ENCODE peak calls at places on chromosomes 13 and 19, in ten cellular contexts. J is tibial artery, Z is upper lobe of left lung, B is right atrium auricular region, Y is testis, S is tibial nerve, X is dorsolateral prefrontal cortex, A is uterus, R is H9, P is GM23338. C is an unnamed sample.

GRCh38 chr13:97280478-97280877 is 58.3 kb downstream of the MBNL2 start:
- DNase-seq in A (no peak), Z (no peak), R (no peak), S (no peak), Y (no peak), X (no peak), J (no peak), P (no peak), B (no peak), C (no peak)

GRCh38 chr13:83853771-83854170 is 28.5 kb downstream of the SLITRK1 start:
- DNase-seq in S (no peak), Y (no peak), Z (no peak), R (no peak), P (no peak), J (no peak), A (no peak), B (no peak), X (no peak), C (no peak)

GRCh38 chr19:51372649-51373504 is at the start of gene NKG7:
- DNase-seq in Z (no peak), P (no peak), X (no peak), Y (no peak), R (no peak), A (no peak), B (no peak), S (no peak), J (no peak), C (peak; percentile 68)

GRCh38 chr13:28476919-28477708 is 17.8 kb downstream of the FLT1 start:
- DNase-seq in R (no peak), X (no peak), B (no peak), A (no peak), J (no peak), Y (no peak), Z (no peak), S (no peak), P (no peak), C (no peak)

GRCh38 chr13:30742896-30743295 is 7.6 kb downstream of the ALOX5AP start:
- DNase-seq in J (no peak), X (no peak), S (no peak), Z (no peak), A (no peak), B (no peak), P (no peak), Y (no peak), R (no peak), C (no peak)

GRCh38 chr13:50678464-50679162 is 164.9 kb downstream of the DLEU7 start:
- DNase-seq in B (no peak), S (no peak), X (no peak), Z (no peak), J (no peak), A (no peak), P (no peak), Y (peak; percentile 43), R (no peak), C (no peak)

GRCh38 chr19:40560092-40560507 is 16.6 kb upstream of the SHKBP1 start:
- DNase-seq in P (peak; percentile 40), R (no peak), Y (no peak), A (no peak), J (no peak), X (no peak), B (no peak), S (no peak), Z (no peak), C (no peak)

GRCh38 chr13:93227280-93227905 is 786 bp downstream of the GPC6 start:
- DNase-seq in Y (peak; percentile 33), R (peak; percentile 57), S (no peak), P (peak; percentile 66), A (no peak), Z (peak; percentile 81), X (peak; percentile 46), B (no peak), J (peak; percentile 70), C (peak; percentile 7)

GRCh38 chr19:4042731-4043082 is 24.0 kb downstream of the ZBTB7A start:
- DNase-seq in A (no peak), R (no peak), P (no peak), Y (no peak), J (no peak), B (no peak), Z (peak; percentile 78), S (no peak), X (no peak), C (peak; percentile 14)

GRCh38 chr13:97234236-97234635 is 12.1 kb downstream of the MBNL2 start:
- DNase-seq in X (no peak), S (no peak), R (no peak), A (no peak), B (no peak), Y (no peak), Z (no peak), J (no peak), P (no peak), C (no peak)

DNA sequence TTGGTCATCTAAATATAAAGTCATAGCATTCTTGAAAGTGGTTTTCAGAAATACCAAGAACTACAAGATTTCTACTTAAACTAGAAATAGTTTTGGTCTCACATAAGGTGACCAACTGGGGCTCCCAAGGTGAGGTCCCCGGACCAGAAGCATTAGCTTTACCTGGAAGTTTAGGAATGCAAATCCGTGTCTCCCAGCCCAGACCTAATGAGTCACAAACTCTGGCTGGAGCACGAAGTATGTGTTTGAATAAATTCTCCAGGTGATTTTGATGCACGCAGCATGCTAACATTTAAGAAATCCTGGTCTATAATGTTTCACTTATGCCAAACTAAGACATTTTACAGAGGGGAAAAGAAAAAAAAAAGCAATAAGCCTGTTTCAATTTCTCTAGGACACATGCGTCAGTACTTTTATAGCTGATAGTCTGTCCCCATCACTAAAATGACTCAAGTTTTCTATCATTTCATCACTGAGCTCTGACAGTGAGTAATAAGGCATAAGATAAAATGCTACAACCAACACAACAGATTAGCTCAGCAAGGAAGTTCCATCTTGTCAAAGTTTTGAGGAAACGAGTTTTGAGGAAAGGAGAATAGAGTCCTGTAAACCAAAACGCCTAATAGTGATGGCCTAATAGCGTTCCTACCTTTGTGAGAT is 144.9 kb downstream of the LACC1 start:
- DNase-seq in J (no peak), X (no peak), A (no peak), R (no peak), P (no peak), Y (no peak), B (no peak), S (no peak), Z (no peak), C (no peak)
- H3K27me3 ChIP-seq in J (no peaks in the 10 kb centered on the region), X (no peaks in the 10 kb centered on the region), A (no peaks in the 10 kb centered on the region), R (no peaks in the 10 kb centered on the region), P (no peaks in the 10 kb centered on the region), Y (no peaks in the 10 kb centered on the region), B (no peaks in the 10 kb centered on the region), S (no peaks in the 10 kb centered on the region), Z (no peaks in the 10 kb centered on the region), C (no peaks in the 10 kb centered on the region)

GRCh38 chr19:56671613-56671994 is at the start of gene ZNF835:
- DNase-seq in J (peak; percentile 94), B (peak; percentile 93), Z (peak; percentile 98), P (peak; percentile 70), Y (peak; percentile 98), A (peak; percentile 93), S (peak; percentile 85), R (no peak), X (peak; percentile 98), C (peak; percentile 40)
- TF ChIP-seq CTCF in J (peak; percentile 31), B (peak; percentile 48), Z (peak; percentile 40), P (no peak), Y (no peak), A (peak; percentile 33), S (peak; percentile 23), R (no peak), X (peak; percentile 60), C (no peak)

GRCh38 chr19:46635920-46636761 is at the start of gene GNG8:
- DNase-seq in R (no peak), A (no peak), P (peak; percentile 64), Z (peak; percentile 83), J (no peak), X (peak; percentile 45), Y (no peak), B (no peak), S (no peak), C (no peak)

GRCh38 chr19:46634656-46635218 is 1.3 kb downstream of the GNG8 start:
- DNase-seq in P (peak; percentile 74), A (no peak), J (no peak), X (no peak), Y (no peak), S (no peak), B (no peak), R (peak; percentile 61), Z (peak; percentile 74), C (no peak)

GRCh38 chr19:46633130-46633529 is 2.9 kb downstream of the GNG8 start:
- DNase-seq in S (no peak), A (no peak), P (no peak), Y (no peak), X (no peak), Z (no peak), R (no peak), B (no peak), J (no peak), C (no peak)

GRCh38 chr19:46631481-46631880 is 4.5 kb downstream of the GNG8 start:
- DNase-seq in J (no peak), Z (no peak), R (no peak), X (no peak), S (peak; percentile 63), B (no peak), P (peak; percentile 34), Y (no peak), A (peak; percentile 86), C (no peak)

DNA sequence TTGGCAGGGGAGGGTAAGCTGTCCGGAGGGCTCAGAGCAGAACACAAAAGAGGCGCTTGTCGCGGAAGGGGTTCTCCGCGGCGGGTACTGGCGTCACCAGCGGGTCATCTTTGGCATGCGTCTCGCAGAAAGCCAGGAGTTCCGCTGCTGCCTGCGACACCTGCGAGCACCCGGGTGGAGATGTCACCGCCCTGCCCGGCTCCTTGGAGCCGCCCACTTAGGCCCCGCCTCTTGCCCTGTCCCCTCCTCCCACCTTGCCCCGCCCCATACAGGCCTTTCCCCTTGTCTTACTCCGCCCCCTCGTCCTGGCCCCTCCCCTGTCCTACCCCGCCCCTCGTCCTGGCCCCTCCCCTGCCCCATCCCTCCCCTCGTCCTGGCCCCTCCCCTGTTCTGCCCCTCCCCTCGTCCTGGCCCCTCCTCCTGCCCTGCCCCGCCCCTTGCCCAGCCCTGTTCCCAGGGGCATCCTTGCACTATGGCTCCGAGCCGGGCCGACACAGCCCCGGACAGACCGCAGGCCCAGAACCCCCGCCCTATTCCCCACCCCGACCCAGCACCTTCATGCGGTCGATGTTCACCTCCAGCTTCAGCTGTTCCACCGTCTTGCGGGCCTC is 1.9 kb downstream of the GNG8 start:
- DNase-seq in X (peak; percentile 80), Y (peak; percentile 74), B (peak; percentile 72), Z (peak; percentile 92), S (peak; percentile 75), P (peak; percentile 96), A (peak; percentile 87), J (peak; percentile 93), R (peak; percentile 97), C (peak; percentile 90)
- H3K27me3 ChIP-seq in X (no peaks in the 10 kb centered on the region), Y (no peaks in the 10 kb centered on the region), B (no peaks in the 10 kb centered on the region), Z (no peaks in the 10 kb centered on the region), S (no peaks in the 10 kb centered on the region), P (peaks cover 57% of the 10 kb centered on the region), A (no peaks in the 10 kb centered on the region), J (no peaks in the 10 kb centered on the region), R (peaks cover 28% of the 10 kb centered on the region), C (no peaks in the 10 kb centered on the region)

DNA sequence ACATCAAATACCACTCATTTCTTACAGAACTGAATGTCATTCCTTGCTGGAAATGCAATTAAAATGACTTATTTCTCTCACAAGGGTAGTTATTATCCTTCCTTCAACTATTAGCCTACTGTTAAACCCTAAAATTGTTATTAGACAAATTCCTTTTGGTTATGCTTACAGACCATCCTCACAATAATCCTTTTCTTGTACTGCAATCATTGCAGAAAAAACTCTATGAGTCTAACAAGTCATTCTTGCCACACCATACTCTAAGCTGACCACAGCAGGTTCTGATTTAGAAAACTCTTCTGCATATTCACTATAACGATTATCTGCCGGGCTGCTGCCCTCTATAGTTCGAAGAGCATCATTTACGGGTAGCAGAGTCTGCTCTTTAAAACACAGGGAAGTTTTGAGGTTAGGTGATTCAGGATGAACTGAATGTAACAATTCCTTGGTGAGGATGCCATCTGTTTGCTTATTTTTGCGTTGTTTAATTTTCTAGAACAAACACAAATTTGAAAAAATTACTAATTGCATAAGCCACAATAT is 38.2 kb downstream of the MTMR6 start:
- DNase-seq in A (no peak), Y (no peak), B (no peak), Z (no peak), J (no peak), P (peak; percentile 68), R (no peak), X (no peak), S (peak; percentile 9), C (no peak)
- TF ChIP-seq CTCF in A (no peak), Y (no peak), B (no peak), Z (no peak), J (no peak), P (peak; percentile 72), R (peak; percentile 72), X (peak; percentile 69), S (peak; percentile 18), C (peak; percentile 68)

C was measured in GM06990.